ENCODE peak calls at places on chromosomes 5 and 9, in nine cellular contexts. One of them, this sample, is unnamed.

GRCh38 chr5:2013301-2014057 is 130.8 kb upstream of the IRX4 start:
- DNase-seq in endothelial cell of umbilical vein: no peak
- DNase-seq in GM23338: no peak
- DNase-seq in IMR-90: no peak
- DNase-seq in neural progenitor cell: no peak
- DNase-seq in mammary epithelial cell: no peak
- DNase-seq in SK-N-SH: no peak
- DNase-seq in PC-3: no peak
- DNase-seq in astrocyte: no peak
- DNase-seq in this sample: no peak

GRCh38 chr9:37350486-37351190 is 71.9 kb upstream of the GRHPR start:
- DNase-seq in endothelial cell of umbilical vein: no peak
- DNase-seq in GM23338: no peak
- DNase-seq in IMR-90: peak; percentile 78
- DNase-seq in neural progenitor cell: no peak
- DNase-seq in mammary epithelial cell: peak; percentile 94
- DNase-seq in SK-N-SH: no peak
- DNase-seq in PC-3: no peak
- DNase-seq in astrocyte: peak; percentile 70
- DNase-seq in this sample: peak; percentile 41

GRCh38 chr5:38796739-38797108 is 49.1 kb upstream of the OSMR start:
- DNase-seq in endothelial cell of umbilical vein: no peak
- DNase-seq in GM23338: no peak
- DNase-seq in IMR-90: no peak
- DNase-seq in neural progenitor cell: no peak
- DNase-seq in mammary epithelial cell: no peak
- DNase-seq in SK-N-SH: no peak
- DNase-seq in PC-3: no peak
- DNase-seq in astrocyte: no peak
- DNase-seq in this sample: no peak

GRCh38 chr9:14351206-14351605 is 37.3 kb upstream of the NFIB start:
- DNase-seq in endothelial cell of umbilical vein: no peak
- DNase-seq in GM23338: no peak
- DNase-seq in IMR-90: no peak
- DNase-seq in neural progenitor cell: no peak
- DNase-seq in mammary epithelial cell: peak; percentile 28
- DNase-seq in SK-N-SH: peak; percentile 24
- DNase-seq in PC-3: no peak
- DNase-seq in astrocyte: no peak
- DNase-seq in this sample: no peak

GRCh38 chr9:32551491-32552049 is 557 bp upstream of the SMIM27 start:
- DNase-seq in endothelial cell of umbilical vein: peak; percentile 65
- DNase-seq in GM23338: peak; percentile 36
- DNase-seq in IMR-90: peak; percentile 36
- DNase-seq in neural progenitor cell: peak; percentile 65
- DNase-seq in mammary epithelial cell: no peak
- DNase-seq in SK-N-SH: peak; percentile 32
- DNase-seq in PC-3: peak; percentile 16
- DNase-seq in astrocyte: peak; percentile 6
- DNase-seq in this sample: no peak

GRCh38 chr5:16550316-16550952 is 66.4 kb downstream of the RETREG1 start:
- DNase-seq in endothelial cell of umbilical vein: peak; percentile 23
- DNase-seq in GM23338: peak; percentile 78
- DNase-seq in IMR-90: peak; percentile 49
- DNase-seq in neural progenitor cell: peak; percentile 68
- DNase-seq in mammary epithelial cell: peak; percentile 43
- DNase-seq in SK-N-SH: peak; percentile 44
- DNase-seq in PC-3: peak; percentile 96
- DNase-seq in astrocyte: peak; percentile 24
- DNase-seq in this sample: no peak

GRCh38 chr5:95027775-95028174 is 257.1 kb downstream of the MCTP1 start:
- DNase-seq in endothelial cell of umbilical vein: no peak
- DNase-seq in GM23338: no peak
- DNase-seq in IMR-90: no peak
- DNase-seq in neural progenitor cell: no peak
- DNase-seq in mammary epithelial cell: no peak
- DNase-seq in SK-N-SH: no peak
- DNase-seq in PC-3: no peak
- DNase-seq in astrocyte: no peak
- DNase-seq in this sample: no peak

GRCh38 chr5:179339996-179340395 is 5.3 kb downstream of the ADAMTS2 start:
- DNase-seq in endothelial cell of umbilical vein: no peak
- DNase-seq in GM23338: no peak
- DNase-seq in IMR-90: no peak
- DNase-seq in neural progenitor cell: no peak
- DNase-seq in mammary epithelial cell: no peak
- DNase-seq in SK-N-SH: no peak
- DNase-seq in PC-3: no peak
- DNase-seq in astrocyte: no peak
- DNase-seq in this sample: no peak

GRCh38 chr9:15531380-15531779 is 20.6 kb upstream of the PSIP1 start:
- DNase-seq in endothelial cell of umbilical vein: no peak
- DNase-seq in GM23338: no peak
- DNase-seq in IMR-90: no peak
- DNase-seq in neural progenitor cell: no peak
- DNase-seq in mammary epithelial cell: no peak
- DNase-seq in SK-N-SH: no peak
- DNase-seq in PC-3: no peak
- DNase-seq in astrocyte: no peak
- DNase-seq in this sample: no peak

GRCh38 chr5:33894566-33894965 is 2.8 kb upstream of the ADAMTS12 start:
- DNase-seq in endothelial cell of umbilical vein: no peak
- DNase-seq in GM23338: no peak
- DNase-seq in IMR-90: peak; percentile 63
- DNase-seq in neural progenitor cell: no peak
- DNase-seq in mammary epithelial cell: peak; percentile 56
- DNase-seq in SK-N-SH: no peak
- DNase-seq in PC-3: peak; percentile 89
- DNase-seq in astrocyte: peak; percentile 84
- DNase-seq in this sample: no peak

GRCh38 chr5:159732220-159732619 is 184.1 kb upstream of the ADRA1B start:
- DNase-seq in endothelial cell of umbilical vein: no peak
- DNase-seq in GM23338: no peak
- DNase-seq in IMR-90: no peak
- DNase-seq in neural progenitor cell: no peak
- DNase-seq in mammary epithelial cell: no peak
- DNase-seq in SK-N-SH: no peak
- DNase-seq in PC-3: no peak
- DNase-seq in astrocyte: peak; percentile 43
- DNase-seq in this sample: no peak

GRCh38 chr5:138942861-138943260 is 67.7 kb upstream of the LRRTM2 start:
- DNase-seq in endothelial cell of umbilical vein: no peak
- DNase-seq in GM23338: no peak
- DNase-seq in IMR-90: no peak
- DNase-seq in neural progenitor cell: no peak
- DNase-seq in mammary epithelial cell: no peak
- DNase-seq in SK-N-SH: no peak
- DNase-seq in PC-3: no peak
- DNase-seq in astrocyte: no peak
- DNase-seq in this sample: no peak

GRCh38 chr9:136364942-136365774 is 1.6 kb upstream of the DNLZ start:
- DNase-seq in endothelial cell of umbilical vein: no peak
- DNase-seq in GM23338: no peak
- DNase-seq in IMR-90: no peak
- DNase-seq in neural progenitor cell: no peak
- DNase-seq in mammary epithelial cell: no peak
- DNase-seq in SK-N-SH: peak; percentile 96
- DNase-seq in PC-3: no peak
- DNase-seq in astrocyte: no peak
- DNase-seq in this sample: no peak

GRCh38 chr9:136362450-136362784 is 1.1 kb downstream of the DNLZ start:
- DNase-seq in endothelial cell of umbilical vein: no peak
- DNase-seq in GM23338: no peak
- DNase-seq in IMR-90: no peak
- DNase-seq in neural progenitor cell: no peak
- DNase-seq in mammary epithelial cell: no peak
- DNase-seq in SK-N-SH: no peak
- DNase-seq in PC-3: no peak
- DNase-seq in astrocyte: no peak
- DNase-seq in this sample: no peak

GRCh38 chr9:136363106-136363605 is 388 bp downstream of the DNLZ start:
- DNase-seq in endothelial cell of umbilical vein: peak; percentile 93
- DNase-seq in GM23338: peak; percentile 96
- DNase-seq in IMR-90: peak; percentile 91
- DNase-seq in neural progenitor cell: peak; percentile 96
- DNase-seq in mammary epithelial cell: peak; percentile 90
- DNase-seq in SK-N-SH: peak; percentile 99
- DNase-seq in PC-3: peak; percentile 88
- DNase-seq in astrocyte: peak; percentile 79
- DNase-seq in this sample: peak; percentile 81

GRCh38 chr9:136364369-136364748 is 815 bp upstream of the DNLZ start:
- DNase-seq in endothelial cell of umbilical vein: no peak
- DNase-seq in GM23338: peak; percentile 65
- DNase-seq in IMR-90: no peak
- DNase-seq in neural progenitor cell: no peak
- DNase-seq in mammary epithelial cell: no peak
- DNase-seq in SK-N-SH: no peak
- DNase-seq in PC-3: no peak
- DNase-seq in astrocyte: no peak
- DNase-seq in this sample: no peak

GRCh38 chr9:136363606-136364368 is at the start of gene DNLZ:
- DNase-seq in endothelial cell of umbilical vein: peak; percentile 78
- DNase-seq in GM23338: peak; percentile 89
- DNase-seq in IMR-90: peak; percentile 76
- DNase-seq in neural progenitor cell: peak; percentile 96
- DNase-seq in mammary epithelial cell: peak; percentile 73
- DNase-seq in SK-N-SH: peak; percentile 94
- DNase-seq in PC-3: peak; percentile 78
- DNase-seq in astrocyte: peak; percentile 41
- DNase-seq in this sample: no peak
- H2AFZ ChIP-seq in endothelial cell of umbilical vein: peak within 1 kb of the TSS; percentile 34
- H2AFZ ChIP-seq in GM23338: no peak within 1 kb of the TSS
- H2AFZ ChIP-seq in IMR-90: peak within 1 kb of the TSS; percentile 96
- H2AFZ ChIP-seq in neural progenitor cell: no peak within 1 kb of the TSS
- H2AFZ ChIP-seq in mammary epithelial cell: peak within 1 kb of the TSS; percentile 80
- H2AFZ ChIP-seq in SK-N-SH: no peak within 1 kb of the TSS
- H2AFZ ChIP-seq in PC-3: peak within 1 kb of the TSS; percentile 42
- H2AFZ ChIP-seq in astrocyte: peak within 1 kb of the TSS; percentile 78
- H2AFZ ChIP-seq in this sample: peak within 1 kb of the TSS; percentile 8

GRCh38 chr5:108379722-108380530 is 2.0 kb downstream of the FBXL17 start:
- DNase-seq in endothelial cell of umbilical vein: peak; percentile 23
- DNase-seq in GM23338: no peak
- DNase-seq in IMR-90: peak; percentile 31
- DNase-seq in neural progenitor cell: no peak
- DNase-seq in mammary epithelial cell: no peak
- DNase-seq in SK-N-SH: no peak
- DNase-seq in PC-3: peak; percentile 26
- DNase-seq in astrocyte: peak; percentile 49
- DNase-seq in this sample: no peak
- H2AFZ ChIP-seq in endothelial cell of umbilical vein: peak overlapping the region; percentile 50
- H2AFZ ChIP-seq in GM23338: peak overlapping the region; percentile 38
- H2AFZ ChIP-seq in IMR-90: peak overlapping the region; percentile 90
- H2AFZ ChIP-seq in neural progenitor cell: no peak overlapping the region
- H2AFZ ChIP-seq in mammary epithelial cell: peak overlapping the region; percentile 87
- H2AFZ ChIP-seq in SK-N-SH: peak overlapping the region; percentile 78
- H2AFZ ChIP-seq in PC-3: peak overlapping the region; percentile 76
- H2AFZ ChIP-seq in astrocyte: peak overlapping the region; percentile 91
- H2AFZ ChIP-seq in this sample: peak overlapping the region; percentile 79

GRCh38 chr5:68418680-68419079 is 203.1 kb downstream of the PIK3R1 start:
- DNase-seq in endothelial cell of umbilical vein: no peak
- DNase-seq in GM23338: no peak
- DNase-seq in IMR-90: no peak
- DNase-seq in neural progenitor cell: no peak
- DNase-seq in mammary epithelial cell: no peak
- DNase-seq in SK-N-SH: no peak
- DNase-seq in PC-3: no peak
- DNase-seq in astrocyte: no peak
- DNase-seq in this sample: no peak

GRCh38 chr5:68419101-68419636 is 203.6 kb downstream of the PIK3R1 start:
- DNase-seq in endothelial cell of umbilical vein: no peak
- DNase-seq in GM23338: no peak
- DNase-seq in IMR-90: no peak
- DNase-seq in neural progenitor cell: no peak
- DNase-seq in mammary epithelial cell: no peak
- DNase-seq in SK-N-SH: no peak
- DNase-seq in PC-3: no peak
- DNase-seq in astrocyte: no peak
- DNase-seq in this sample: no peak

GRCh38 chr5:68421667-68422220 is 206.2 kb downstream of the PIK3R1 start:
- DNase-seq in endothelial cell of umbilical vein: no peak
- DNase-seq in GM23338: no peak
- DNase-seq in IMR-90: no peak
- DNase-seq in neural progenitor cell: no peak
- DNase-seq in mammary epithelial cell: no peak
- DNase-seq in SK-N-SH: no peak
- DNase-seq in PC-3: no peak
- DNase-seq in astrocyte: no peak
- DNase-seq in this sample: no peak

GRCh38 chr5:68419637-68420452 is 204.3 kb downstream of the PIK3R1 start:
- DNase-seq in endothelial cell of umbilical vein: peak; percentile 8
- DNase-seq in GM23338: no peak
- DNase-seq in IMR-90: no peak
- DNase-seq in neural progenitor cell: peak; percentile 18
- DNase-seq in mammary epithelial cell: no peak
- DNase-seq in SK-N-SH: no peak
- DNase-seq in PC-3: no peak
- DNase-seq in astrocyte: no peak
- DNase-seq in this sample: no peak

DNA sequence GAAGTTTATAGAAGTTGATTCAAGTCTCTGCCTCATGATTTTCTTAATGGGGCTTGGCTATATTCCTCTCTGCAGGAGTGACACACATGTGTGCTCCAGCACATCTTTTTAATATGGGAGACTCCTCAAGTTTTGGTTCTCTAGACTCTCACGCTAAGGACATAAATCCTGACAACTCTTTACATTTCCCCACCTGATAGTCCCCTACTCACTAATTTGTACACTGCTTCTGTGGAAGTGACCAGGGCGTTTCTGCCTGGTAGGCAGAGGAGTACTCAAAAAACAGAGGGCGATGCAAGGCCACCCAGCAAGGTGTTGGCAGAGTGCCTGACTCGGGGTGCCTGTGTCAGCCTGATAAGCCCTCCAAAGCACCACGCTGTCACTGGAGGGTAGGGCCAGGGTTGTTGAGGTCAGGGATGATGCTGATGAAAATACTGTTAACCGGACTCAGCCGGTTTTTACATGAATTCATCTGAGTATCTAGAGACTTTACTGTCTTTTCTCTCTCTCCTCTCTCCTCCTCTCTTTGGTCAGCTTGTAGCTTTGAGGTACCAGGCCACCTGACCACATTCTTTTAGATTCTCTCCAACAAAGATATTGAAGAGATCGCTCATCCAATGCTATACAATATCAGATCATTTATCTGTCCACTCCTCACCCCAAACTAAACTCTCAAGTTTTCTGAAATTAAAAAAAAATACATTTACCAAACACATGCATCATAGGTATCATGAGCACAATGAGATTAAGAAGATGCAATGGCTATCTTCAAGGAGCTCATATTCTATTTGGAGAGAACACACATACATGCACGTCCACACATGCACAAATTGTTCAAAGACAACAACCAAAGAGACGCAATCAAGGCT is 205.2 kb downstream of the PIK3R1 start:
- DNase-seq in endothelial cell of umbilical vein: no peak
- DNase-seq in GM23338: no peak
- DNase-seq in IMR-90: no peak
- DNase-seq in neural progenitor cell: no peak
- DNase-seq in mammary epithelial cell: no peak
- DNase-seq in SK-N-SH: peak; percentile 55
- DNase-seq in PC-3: no peak
- DNase-seq in astrocyte: no peak
- DNase-seq in this sample: no peak
- H2AFZ ChIP-seq in endothelial cell of umbilical vein: no peak overlapping the region
- H2AFZ ChIP-seq in GM23338: no peak overlapping the region
- H2AFZ ChIP-seq in IMR-90: no peak overlapping the region
- H2AFZ ChIP-seq in neural progenitor cell: no peak overlapping the region
- H2AFZ ChIP-seq in mammary epithelial cell: no peak overlapping the region
- H2AFZ ChIP-seq in SK-N-SH: no peak overlapping the region
- H2AFZ ChIP-seq in PC-3: no peak overlapping the region
- H2AFZ ChIP-seq in astrocyte: no peak overlapping the region
- H2AFZ ChIP-seq in this sample: no peak overlapping the region

GRCh38 chr5:112640495-112640894 is 97.2 kb upstream of the APC start:
- DNase-seq in endothelial cell of umbilical vein: no peak
- DNase-seq in GM23338: peak; percentile 20
- DNase-seq in IMR-90: no peak
- DNase-seq in neural progenitor cell: no peak
- DNase-seq in mammary epithelial cell: no peak
- DNase-seq in SK-N-SH: no peak
- DNase-seq in PC-3: no peak
- DNase-seq in astrocyte: no peak
- DNase-seq in this sample: no peak
- H2AFZ ChIP-seq in endothelial cell of umbilical vein: no peak overlapping the region
- H2AFZ ChIP-seq in GM23338: peak overlapping the region; percentile 38
- H2AFZ ChIP-seq in IMR-90: no peak overlapping the region
- H2AFZ ChIP-seq in neural progenitor cell: peak overlapping the region; percentile 92
- H2AFZ ChIP-seq in mammary epithelial cell: no peak overlapping the region
- H2AFZ ChIP-seq in SK-N-SH: no peak overlapping the region
- H2AFZ ChIP-seq in PC-3: no peak overlapping the region
- H2AFZ ChIP-seq in astrocyte: no peak overlapping the region
- H2AFZ ChIP-seq in this sample: no peak overlapping the region